ENCODE peak calls at places on chromosome 3, in five cellular contexts. One of them, this sample, is unnamed.

GRCh38 chr3:167813169-167814123 is 77.9 kb downstream of the SERPINI1 start:
- DNase-seq in tibial nerve: no peak
- DNase-seq in sigmoid colon: no peak
- DNase-seq in IMR-90: no peak
- DNase-seq in NB4: no peak
- DNase-seq in this sample: no peak

GRCh38 chr3:123111640-123112039 is 44.8 kb downstream of the PDIA5 start:
- DNase-seq in NB4: no peak
- DNase-seq in tibial nerve: no peak
- DNase-seq in IMR-90: no peak
- DNase-seq in sigmoid colon: no peak
- DNase-seq in this sample: no peak

GRCh38 chr3:8840556-8840955 is 71.1 kb upstream of the OXTR start:
- DNase-seq in NB4: no peak
- DNase-seq in sigmoid colon: no peak
- DNase-seq in IMR-90: peak; percentile 89
- DNase-seq in tibial nerve: no peak
- DNase-seq in this sample: no peak

GRCh38 chr3:143510601-143511000 is 337.7 kb downstream of the SLC9A9 start:
- DNase-seq in sigmoid colon: no peak
- DNase-seq in IMR-90: no peak
- DNase-seq in NB4: no peak
- DNase-seq in tibial nerve: no peak
- DNase-seq in this sample: no peak

GRCh38 chr3:71690222-71690821 is 34.9 kb downstream of the EIF4E3 start:
- DNase-seq in tibial nerve: no peak
- DNase-seq in sigmoid colon: no peak
- DNase-seq in NB4: no peak
- DNase-seq in IMR-90: peak; percentile 76
- DNase-seq in this sample: no peak

GRCh38 chr3:128551464-128551863 is 58.5 kb upstream of the GATA2 start:
- DNase-seq in tibial nerve: no peak
- DNase-seq in IMR-90: no peak
- DNase-seq in sigmoid colon: no peak
- DNase-seq in NB4: no peak
- DNase-seq in this sample: peak; percentile 82

GRCh38 chr3:52195823-52196331 is 2.1 kb upstream of the ALAS1 start:
- DNase-seq in sigmoid colon: no peak
- DNase-seq in NB4: peak; percentile 82
- DNase-seq in IMR-90: peak; percentile 75
- DNase-seq in tibial nerve: no peak
- DNase-seq in this sample: no peak

GRCh38 chr3:29335438-29335837 is 54.6 kb downstream of the RBMS3 start:
- DNase-seq in NB4: no peak
- DNase-seq in IMR-90: peak; percentile 98
- DNase-seq in sigmoid colon: peak; percentile 92
- DNase-seq in tibial nerve: peak; percentile 33
- DNase-seq in this sample: no peak

GRCh38 chr3:129016366-129016724 is 15.2 kb downstream of the EFCC1 start:
- DNase-seq in sigmoid colon: no peak
- DNase-seq in NB4: peak; percentile 78
- DNase-seq in IMR-90: no peak
- DNase-seq in tibial nerve: no peak
- DNase-seq in this sample: no peak

GRCh38 chr3:64571982-64572381 is 115.8 kb downstream of the ADAMTS9 start:
- DNase-seq in tibial nerve: no peak
- DNase-seq in sigmoid colon: no peak
- DNase-seq in NB4: no peak
- DNase-seq in IMR-90: no peak
- DNase-seq in this sample: no peak

GRCh38 chr3:19748782-19749447 is 185.1 kb downstream of the EFHB start:
- DNase-seq in tibial nerve: no peak
- DNase-seq in NB4: no peak
- DNase-seq in sigmoid colon: no peak
- DNase-seq in IMR-90: no peak
- DNase-seq in this sample: no peak

GRCh38 chr3:195154111-195154791 is 116.7 kb downstream of the XXYLT1 start:
- DNase-seq in tibial nerve: no peak
- DNase-seq in sigmoid colon: no peak
- DNase-seq in NB4: peak; percentile 92
- DNase-seq in IMR-90: peak; percentile 82
- DNase-seq in this sample: no peak

GRCh38 chr3:108959017-108959416 is 5.3 kb upstream of the GUCA1C start:
- DNase-seq in NB4: no peak
- DNase-seq in IMR-90: no peak
- DNase-seq in sigmoid colon: no peak
- DNase-seq in tibial nerve: no peak
- DNase-seq in this sample: no peak

GRCh38 chr3:114022145-114022544 is 34.2 kb downstream of the CCDC191 start:
- DNase-seq in tibial nerve: no peak
- DNase-seq in NB4: no peak
- DNase-seq in sigmoid colon: no peak
- DNase-seq in IMR-90: no peak
- DNase-seq in this sample: no peak

GRCh38 chr3:132570011-132570410 is 27.1 kb upstream of the ACKR4 start:
- DNase-seq in tibial nerve: no peak
- DNase-seq in NB4: no peak
- DNase-seq in sigmoid colon: no peak
- DNase-seq in IMR-90: no peak
- DNase-seq in this sample: no peak

GRCh38 chr3:134350861-134351311 is 23.4 kb downstream of the AMOTL2 start:
- DNase-seq in tibial nerve: no peak
- DNase-seq in IMR-90: no peak
- DNase-seq in NB4: no peak
- DNase-seq in sigmoid colon: peak; percentile 62
- DNase-seq in this sample: no peak

GRCh38 chr3:88334187-88334868 is 184.6 kb downstream of the C3orf38 start:
- DNase-seq in sigmoid colon: no peak
- DNase-seq in tibial nerve: no peak
- DNase-seq in NB4: no peak
- DNase-seq in IMR-90: no peak
- DNase-seq in this sample: no peak

GRCh38 chr3:171028025-171028778 is 1.7 kb upstream of the SLC2A2 start:
- DNase-seq in sigmoid colon: peak; percentile 74
- DNase-seq in NB4: no peak
- DNase-seq in tibial nerve: no peak
- DNase-seq in IMR-90: peak; percentile 92
- DNase-seq in this sample: no peak

GRCh38 chr3:146189519-146190173 is 28.7 kb upstream of the PLOD2 start:
- DNase-seq in IMR-90: peak; percentile 64
- DNase-seq in NB4: peak; percentile 40
- DNase-seq in tibial nerve: no peak
- DNase-seq in sigmoid colon: peak; percentile 63
- DNase-seq in this sample: no peak

GRCh38 chr3:197186887-197187588 is 111.4 kb downstream of the DLG1 start:
- DNase-seq in IMR-90: peak; percentile 66
- DNase-seq in tibial nerve: no peak
- DNase-seq in NB4: peak; percentile 75
- DNase-seq in sigmoid colon: no peak
- DNase-seq in this sample: no peak

GRCh38 chr3:118577055-118577759 is 457.4 kb downstream of the IGSF11 start:
- DNase-seq in tibial nerve: no peak
- DNase-seq in IMR-90: no peak
- DNase-seq in NB4: no peak
- DNase-seq in sigmoid colon: no peak
- DNase-seq in this sample: no peak

GRCh38 chr3:66469220-66469640 is 31.6 kb downstream of the LRIG1 start:
- DNase-seq in IMR-90: peak; percentile 82
- DNase-seq in sigmoid colon: no peak
- DNase-seq in NB4: no peak
- DNase-seq in tibial nerve: no peak
- DNase-seq in this sample: no peak

GRCh38 chr3:74000715-74001114 is 376.0 kb upstream of the PDZRN3 start:
- DNase-seq in sigmoid colon: no peak
- DNase-seq in tibial nerve: no peak
- DNase-seq in NB4: no peak
- DNase-seq in IMR-90: no peak
- DNase-seq in this sample: no peak

GRCh38 chr3:12796171-12797123 is at the start of gene CAND2:
- DNase-seq in sigmoid colon: peak; percentile 88
- DNase-seq in tibial nerve: peak; percentile 50
- DNase-seq in IMR-90: peak; percentile 37
- DNase-seq in NB4: peak; percentile 49
- DNase-seq in this sample: no peak

GRCh38 chr3:51888463-51889105 is 13.2 kb upstream of the IQCF5 start:
- DNase-seq in sigmoid colon: no peak
- DNase-seq in tibial nerve: no peak
- DNase-seq in IMR-90: no peak
- DNase-seq in NB4: no peak
- DNase-seq in this sample: peak; percentile 62

GRCh38 chr3:126346466-126346865 is 10.7 kb downstream of the KLF15 start:
- DNase-seq in NB4: no peak
- DNase-seq in sigmoid colon: no peak
- DNase-seq in tibial nerve: no peak
- DNase-seq in IMR-90: no peak
- DNase-seq in this sample: no peak

GRCh38 chr3:143885803-143886427 is 37.6 kb upstream of the SLC9A9 start:
- DNase-seq in NB4: peak; percentile 53
- DNase-seq in sigmoid colon: no peak
- DNase-seq in IMR-90: peak; percentile 34
- DNase-seq in tibial nerve: no peak
- DNase-seq in this sample: no peak

GRCh38 chr3:196207833-196208607 is 3.2 kb downstream of the ZDHHC19 start:
- DNase-seq in tibial nerve: no peak
- DNase-seq in NB4: no peak
- DNase-seq in IMR-90: no peak
- DNase-seq in sigmoid colon: no peak
- DNase-seq in this sample: no peak

GRCh38 chr3:193563429-193563828 is 8.7 kb upstream of the ATP13A4 start:
- DNase-seq in tibial nerve: no peak
- DNase-seq in IMR-90: no peak
- DNase-seq in sigmoid colon: no peak
- DNase-seq in NB4: peak; percentile 4
- DNase-seq in this sample: peak; percentile 53

GRCh38 chr3:120894285-120894684 is 13.7 kb upstream of the STXBP5L start:
- DNase-seq in sigmoid colon: peak; percentile 63
- DNase-seq in tibial nerve: no peak
- DNase-seq in NB4: peak; percentile 2
- DNase-seq in IMR-90: no peak
- DNase-seq in this sample: no peak

GRCh38 chr3:139300416-139300815 is 43.4 kb upstream of the MRPS22 start:
- DNase-seq in IMR-90: no peak
- DNase-seq in NB4: no peak
- DNase-seq in sigmoid colon: no peak
- DNase-seq in tibial nerve: no peak
- DNase-seq in this sample: no peak
- TF ChIP-seq POLR2A in IMR-90: no peak
- TF ChIP-seq POLR2A in NB4: no peak
- TF ChIP-seq POLR2A in sigmoid colon: no peak
- TF ChIP-seq POLR2A in tibial nerve: no peak
- TF ChIP-seq POLR2A in this sample: no peak

GRCh38 chr3:185250653-185251052 is 3.2 kb downstream of the EHHADH start:
- DNase-seq in NB4: no peak
- DNase-seq in sigmoid colon: no peak
- DNase-seq in tibial nerve: no peak
- DNase-seq in IMR-90: no peak
- DNase-seq in this sample: no peak

GRCh38 chr3:185250247-185250646 is 3.6 kb downstream of the EHHADH start:
- DNase-seq in tibial nerve: no peak
- DNase-seq in IMR-90: peak; percentile 4
- DNase-seq in NB4: no peak
- DNase-seq in sigmoid colon: no peak
- DNase-seq in this sample: no peak

GRCh38 chr3:185257334-185257733 is 3.5 kb upstream of the EHHADH start:
- DNase-seq in IMR-90: no peak
- DNase-seq in tibial nerve: no peak
- DNase-seq in sigmoid colon: no peak
- DNase-seq in NB4: no peak
- DNase-seq in this sample: no peak

GRCh38 chr3:185254799-185255198 is 950 bp upstream of the EHHADH start:
- DNase-seq in IMR-90: no peak
- DNase-seq in sigmoid colon: no peak
- DNase-seq in NB4: no peak
- DNase-seq in tibial nerve: no peak
- DNase-seq in this sample: no peak

GRCh38 chr3:185253645-185254410 is at the start of gene EHHADH:
- DNase-seq in tibial nerve: peak; percentile 39
- DNase-seq in IMR-90: peak; percentile 44
- DNase-seq in NB4: peak; percentile 83
- DNase-seq in sigmoid colon: peak; percentile 80
- DNase-seq in this sample: peak; percentile 93
- TF ChIP-seq POLR2A in tibial nerve: no peak
- TF ChIP-seq POLR2A in IMR-90: peak; percentile 39
- TF ChIP-seq POLR2A in NB4: peak; percentile 87
- TF ChIP-seq POLR2A in sigmoid colon: peak; percentile 69
- TF ChIP-seq POLR2A in this sample: no peak

DNA sequence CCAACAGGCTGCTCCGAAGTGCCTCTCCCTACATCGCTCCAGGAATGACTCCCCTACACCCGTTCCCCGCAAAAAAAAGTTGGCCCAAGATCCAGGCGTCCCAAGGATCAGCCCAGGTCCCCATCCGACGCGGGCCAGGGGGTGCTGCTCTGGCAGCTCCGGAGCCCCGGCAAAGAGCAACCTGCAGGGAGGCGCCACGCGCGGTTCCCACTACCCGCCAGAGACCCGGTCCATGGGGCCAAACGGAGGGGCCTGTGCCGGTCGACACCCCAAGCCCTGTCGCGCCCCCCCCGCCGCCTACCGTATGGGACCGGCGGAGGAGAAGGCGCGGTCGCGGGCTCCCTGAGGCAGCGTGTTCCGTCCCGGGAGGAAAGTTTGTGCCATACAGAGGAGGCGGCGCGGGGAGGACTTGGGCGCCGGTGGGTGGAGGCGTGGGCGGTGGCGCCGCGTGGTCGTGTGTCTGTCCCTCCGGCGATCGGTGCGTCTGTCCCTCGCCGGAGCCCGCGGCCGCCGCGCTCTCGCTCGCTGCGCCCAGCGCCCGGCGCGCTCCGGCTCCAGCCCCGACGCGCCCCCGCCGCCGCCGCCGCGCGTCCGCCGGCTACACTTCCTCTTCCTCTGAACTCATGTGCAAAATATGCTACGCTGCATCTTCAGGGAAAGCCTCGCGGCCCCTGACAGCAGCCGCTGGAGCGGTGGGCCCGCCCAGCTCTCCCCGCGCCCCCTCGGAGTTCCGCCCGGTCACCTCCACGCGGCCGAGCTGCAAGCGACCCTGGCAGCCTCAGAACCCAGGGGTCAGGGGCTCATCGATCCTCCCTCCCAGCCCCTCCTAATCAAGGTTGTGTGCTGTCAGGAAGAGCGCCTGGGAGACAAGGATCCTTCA is at the start of gene RFTN1:
- DNase-seq in sigmoid colon: no peak
- DNase-seq in NB4: peak; percentile 69
- DNase-seq in tibial nerve: peak; percentile 19
- DNase-seq in IMR-90: peak; percentile 70
- DNase-seq in this sample: no peak
- TF ChIP-seq POLR2A in sigmoid colon: no peak
- TF ChIP-seq POLR2A in NB4: no peak
- TF ChIP-seq POLR2A in tibial nerve: peak; percentile 29
- TF ChIP-seq POLR2A in IMR-90: peak; percentile 69
- TF ChIP-seq POLR2A in this sample: no peak

GRCh38 chr3:156674046-156674910 is at the start of gene TIPARP:
- DNase-seq in IMR-90: peak; percentile 96
- DNase-seq in sigmoid colon: peak; percentile 100
- DNase-seq in NB4: peak; percentile 97
- DNase-seq in tibial nerve: peak; percentile 99
- DNase-seq in this sample: peak; percentile 100
- TF ChIP-seq POLR2A in IMR-90: peak; percentile 99
- TF ChIP-seq POLR2A in sigmoid colon: peak; percentile 96
- TF ChIP-seq POLR2A in NB4: peak; percentile 90
- TF ChIP-seq POLR2A in tibial nerve: peak; percentile 96
- TF ChIP-seq POLR2A in this sample: peak; percentile 96

GRCh38 chr3:157081681-157082210 is 78.2 kb downstream of the CCNL1 start:
- DNase-seq in IMR-90: peak; percentile 94
- DNase-seq in NB4: peak; percentile 82
- DNase-seq in tibial nerve: peak; percentile 88
- DNase-seq in sigmoid colon: peak; percentile 94
- DNase-seq in this sample: peak; percentile 95
- TF ChIP-seq POLR2A in IMR-90: peak; percentile 82
- TF ChIP-seq POLR2A in NB4: no peak
- TF ChIP-seq POLR2A in tibial nerve: no peak
- TF ChIP-seq POLR2A in sigmoid colon: no peak
- TF ChIP-seq POLR2A in this sample: no peak

This sample was measured in esophagus muscularis mucosa.